ENCODE peak calls at places on chromosome 9, in four cellular contexts. J, L, C and W are unnamed samples.

GRCh38 chr9:18359335-18359734 is 114.6 kb upstream of the ADAMTSL1 start:
- DNase-seq in L (no peak), C (no peak), J (no peak), W (no peak)

GRCh38 chr9:124267271-124267807 is 9.6 kb downstream of the NEK6 start:
- DNase-seq in C (no peak), L (no peak), J (no peak), W (peak; percentile 88)

GRCh38 chr9:127783111-127783621 is 2.7 kb upstream of the CDK9 start:
- DNase-seq in J (no peak), L (no peak), C (peak; percentile 88), W (no peak)

GRCh38 chr9:133976191-133976861 is 15.8 kb downstream of the VAV2 start:
- DNase-seq in C (no peak), J (no peak), L (no peak), W (no peak)

GRCh38 chr9:81626511-81626910 is 62.8 kb downstream of the TLE1 start:
- DNase-seq in C (no peak), L (no peak), J (no peak), W (no peak)

GRCh38 chr9:13705913-13706312 is 426.4 kb upstream of the MPDZ start:
- DNase-seq in C (no peak), L (no peak), J (no peak), W (peak; percentile 9)

GRCh38 chr9:133056533-133056932 is 5.2 kb upstream of the CEL start:
- DNase-seq in C (no peak), J (no peak), L (no peak), W (no peak)

GRCh38 chr9:124781967-124782660 is 5.2 kb downstream of the OLFML2A start:
- DNase-seq in J (no peak), L (no peak), C (no peak), W (peak; percentile 29)

GRCh38 chr9:98050351-98050750 is 6.2 kb upstream of the NANS start:
- DNase-seq in J (no peak), C (no peak), L (no peak), W (no peak)

GRCh38 chr9:26856413-26857032 is 36.1 kb downstream of the CAAP1 start:
- DNase-seq in J (no peak), C (no peak), L (no peak), W (peak; percentile 36)

GRCh38 chr9:34510032-34510431 is 12.8 kb downstream of the ENHO start:
- DNase-seq in J (no peak), L (no peak), C (no peak), W (no peak)

GRCh38 chr9:69181908-69182353 is 7.9 kb downstream of the TJP2 start:
- DNase-seq in C (no peak), L (no peak), J (no peak), W (no peak)

GRCh38 chr9:88537743-88538055 is 2.7 kb downstream of the NXNL2 start:
- DNase-seq in J (peak; percentile 68), L (no peak), C (no peak), W (peak; percentile 47)

GRCh38 chr9:29625292-29625731 is 2052.0 kb upstream of the C9orf72 start:
- DNase-seq in J (no peak), C (no peak), L (no peak), W (no peak)

GRCh38 chr9:526904-527591 is 312.4 kb downstream of the DOCK8 start:
- DNase-seq in L (no peak), C (no peak), J (no peak), W (no peak)

GRCh38 chr9:120742951-120743416 is 28.7 kb upstream of the MEGF9 start:
- DNase-seq in L (no peak), J (no peak), C (no peak), W (no peak)

GRCh38 chr9:90449213-90449925 is 193.3 kb downstream of the DIRAS2 start:
- DNase-seq in L (no peak), C (no peak), J (no peak), W (no peak)
- H3K27me3 ChIP-seq in L (no peaks in the 10 kb centered on the region), C (peaks cover 3% of the 10 kb centered on the region), J (no peaks in the 10 kb centered on the region), W (no peaks in the 10 kb centered on the region)

GRCh38 chr9:38020251-38021076 is 48.6 kb downstream of the SHB start:
- DNase-seq in J (no peak), C (no peak), L (no peak), W (no peak)
- H3K4me1 ChIP-seq in J (peaks cover 10% of the 10 kb centered on the region), C (no peaks in the 10 kb centered on the region), L (peaks cover 38% of the 10 kb centered on the region), W (peaks cover 86% of the 10 kb centered on the region)

GRCh38 chr9:130660326-130660682 is 4.1 kb upstream of the PRDM12 start:
- DNase-seq in L (no peak), J (no peak), C (no peak), W (no peak)
- H3K27me3 ChIP-seq in L (peaks cover 96% of the 10 kb centered on the region), J (peaks cover 8% of the 10 kb centered on the region), C (peaks cover 23% of the 10 kb centered on the region), W (peaks cover 59% of the 10 kb centered on the region)

GRCh38 chr9:109450346-109450745 is 47.8 kb downstream of the PTPN3 start:
- DNase-seq in L (no peak), J (no peak), C (no peak), W (no peak)
- H3K4me1 ChIP-seq in L (peaks cover 6% of the 10 kb centered on the region), J (no peaks in the 10 kb centered on the region), C (no peaks in the 10 kb centered on the region), W (peaks cover 7% of the 10 kb centered on the region)

DNA sequence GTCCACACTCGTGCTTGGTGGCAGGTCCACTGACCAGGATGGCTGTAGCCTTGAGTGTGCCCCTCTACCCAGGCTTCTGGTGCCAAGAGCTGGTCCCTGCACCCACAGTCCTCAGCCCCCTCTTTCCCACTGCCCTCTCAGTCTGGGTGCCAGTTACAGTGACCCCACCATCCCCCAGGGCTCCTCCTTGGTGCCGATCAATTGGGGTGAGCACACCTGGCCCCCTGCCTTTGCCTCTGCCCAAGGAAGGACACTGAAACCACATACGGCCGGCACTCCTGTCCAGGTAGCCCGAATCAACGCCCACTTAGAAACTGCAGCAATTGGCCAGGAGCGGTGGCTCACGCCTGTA is 18.5 kb upstream of the QRFP start:
- DNase-seq in L (no peak), C (no peak), J (no peak), W (no peak)
- H3K27me3 ChIP-seq in L (no peaks in the 10 kb centered on the region), C (peaks cover 74% of the 10 kb centered on the region), J (no peaks in the 10 kb centered on the region), W (no peaks in the 10 kb centered on the region)

DNA sequence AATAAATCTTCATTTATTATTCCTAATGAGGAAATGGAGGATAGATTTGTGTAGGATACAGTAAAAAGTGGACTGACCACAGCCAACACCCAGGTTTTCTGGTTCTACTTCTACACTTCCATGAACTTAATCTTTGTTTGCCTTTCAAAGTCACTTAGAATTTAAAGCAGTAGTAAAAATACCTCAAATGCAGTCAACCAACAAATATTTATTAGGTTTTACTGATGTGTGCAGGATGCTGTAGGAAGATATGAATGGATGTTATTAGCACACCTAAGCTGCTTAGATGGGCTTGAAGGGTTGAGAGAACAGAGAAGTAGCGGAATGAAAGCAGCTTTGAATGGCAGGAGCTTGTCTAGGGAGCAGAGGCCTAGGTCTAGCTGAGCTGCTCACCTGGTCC is 201.1 kb downstream of the PALM2AKAP2 start:
- DNase-seq in L (no peak), J (no peak), C (no peak), W (no peak)
- H3K4me1 ChIP-seq in L (no peaks in the 10 kb centered on the region), J (no peaks in the 10 kb centered on the region), C (no peaks in the 10 kb centered on the region), W (peaks cover 6% of the 10 kb centered on the region)